ENCODE peak calls at places on chromosomes 2 and 18, in four cellular contexts. J is K562, T is GM12878, L is HL-60. Z is an unnamed sample.

GRCh38 chr2:234496835-234497591 is at the start of gene ARL4C:
- DNase-seq in J (peak), T (no peak), L (peak), Z (peak)

GRCh38 chr2:232927041-232927792 is 57.2 kb downstream of the SNORC start:
- DNase-seq in J (no peak), T (no peak), L (no peak), Z (peak)

GRCh38 chr2:170157025-170157684 is 20.8 kb upstream of the MYO3B start:
- DNase-seq in J (no peak), T (no peak), L (no peak), Z (no peak)

GRCh38 chr2:226906439-226906796 is 70.6 kb downstream of the RHBDD1 start:
- DNase-seq in J (no peak), T (peak), L (no peak), Z (no peak)

GRCh38 chr2:64622443-64623231 is 31.1 kb downstream of the SERTAD2 start:
- DNase-seq in J (no peak), T (no peak), L (no peak), Z (no peak)

GRCh38 chr2:190720276-190720675 is 71.4 kb downstream of the NAB1 start:
- DNase-seq in J (no peak), T (no peak), L (no peak), Z (no peak)

GRCh38 chr2:218569661-218570500 is 1.2 kb downstream of the CNOT9 start:
- DNase-seq in J (peak), T (no peak), L (peak), Z (no peak)

GRCh38 chr18:22219568-22220355 is 50.4 kb downstream of the GATA6 start:
- DNase-seq in J (no peak), T (no peak), L (no peak), Z (no peak)

GRCh38 chr2:225895126-225895525 is 495.6 kb downstream of the NYAP2 start:
- DNase-seq in J (no peak), T (no peak), L (no peak), Z (no peak)

GRCh38 chr2:11669454-11670291 is at the start of gene NTSR2:
- DNase-seq in J (no peak), T (no peak), L (no peak), Z (no peak)

GRCh38 chr2:229174794-229175529 is 96.1 kb downstream of the PID1 start:
- DNase-seq in J (no peak), T (no peak), L (no peak), Z (no peak)

GRCh38 chr18:12840382-12840781 is 43.7 kb downstream of the PTPN2 start:
- DNase-seq in J (no peak), T (no peak), L (no peak), Z (no peak)

GRCh38 chr2:119494163-119494790 is 30.0 kb downstream of the SCTR start:
- DNase-seq in J (no peak), T (no peak), L (no peak), Z (no peak)

GRCh38 chr2:218020966-218021535 is 18.3 kb upstream of the TNS1 start:
- DNase-seq in J (no peak), T (no peak), L (no peak), Z (no peak)

GRCh38 chr18:13580351-13580750 is 146.0 kb downstream of the FAM210A start:
- DNase-seq in J (no peak), T (no peak), L (no peak), Z (no peak)

GRCh38 chr2:121530210-121530562 is 494 bp upstream of the RNU4ATAC start:
- DNase-seq in J (peak), T (peak), L (no peak), Z (peak)

GRCh38 chr18:23170137-23170536 is 34.9 kb downstream of the CABLES1 start:
- DNase-seq in J (no peak), T (no peak), L (no peak), Z (no peak)

GRCh38 chr18:73684651-73685050 is 463.0 kb downstream of the FBXO15 start:
- DNase-seq in J (no peak), T (no peak), L (no peak), Z (no peak)

GRCh38 chr2:133788391-133788790 is 220.1 kb upstream of the NCKAP5 start:
- DNase-seq in J (no peak), T (no peak), L (no peak), Z (no peak)

GRCh38 chr18:9575558-9575957 is 38.8 kb downstream of the PPP4R1 start:
- DNase-seq in J (peak), T (no peak), L (no peak), Z (no peak)

GRCh38 chr2:126776701-126777619 is 121.0 kb downstream of the GYPC start:
- DNase-seq in J (peak), T (peak), L (peak), Z (peak)

DNA sequence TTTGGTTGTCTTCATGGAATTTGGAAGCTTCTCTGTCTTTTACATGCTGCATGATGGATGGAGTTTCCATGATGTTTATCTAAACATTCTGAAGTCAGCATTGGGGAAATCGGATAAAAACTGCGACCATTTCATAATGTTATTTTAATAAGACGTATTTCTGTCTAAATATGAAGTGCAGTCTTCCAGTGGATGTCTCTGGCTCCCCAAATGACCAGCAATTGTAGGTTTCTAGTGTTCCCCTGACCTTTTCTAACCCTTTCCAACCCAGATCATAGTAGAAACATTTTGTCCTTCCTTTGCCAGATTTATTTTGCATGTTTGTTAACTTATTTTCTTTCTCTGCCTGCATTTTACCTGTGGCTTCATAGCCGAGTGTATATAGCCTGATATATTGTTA is 559.3 kb downstream of the ADCYAP1 start:
- DNase-seq in J (no peak), T (no peak), L (no peak), Z (no peak)
- TF ChIP-seq SPI1 in J (no peak), T (no peak), L (no peak), Z (no peak)

DNA sequence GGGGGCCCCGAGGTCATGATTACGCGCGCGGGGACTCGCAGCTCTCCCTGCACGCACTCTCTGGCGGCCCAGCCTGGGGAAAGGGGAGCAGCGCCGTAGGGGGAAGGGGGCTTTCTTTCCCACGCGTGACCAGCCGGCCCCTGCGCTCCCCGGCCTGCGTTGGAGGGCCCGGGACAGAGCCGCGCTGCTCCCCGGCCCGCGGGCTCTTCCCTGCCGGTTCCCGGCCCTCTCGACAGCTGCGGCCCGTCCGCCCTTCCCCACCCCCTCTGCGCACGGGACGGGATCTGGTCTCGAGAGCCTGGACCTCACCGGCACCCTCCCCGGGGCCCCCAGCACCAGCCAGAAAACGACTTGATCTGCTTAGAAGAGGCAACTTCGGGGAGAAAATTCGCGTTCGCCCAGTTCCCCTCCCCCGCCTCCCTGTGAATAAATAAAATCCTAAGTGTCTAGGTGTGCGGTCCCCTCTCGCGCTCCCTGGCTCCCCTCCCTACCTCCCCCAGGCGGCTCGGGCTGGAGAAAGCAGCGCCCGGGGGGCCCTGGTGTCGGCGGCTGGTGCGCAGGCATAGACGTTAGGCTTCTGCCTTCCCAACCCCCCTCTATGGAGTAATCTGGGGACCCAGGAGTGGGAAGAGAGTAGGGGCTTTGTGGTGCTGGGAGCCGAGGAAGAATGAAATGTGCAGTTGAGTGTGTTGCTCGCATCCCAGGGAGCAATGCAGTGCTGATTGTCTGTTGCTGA is 793 bp upstream of the FIGN start:
- DNase-seq in J (no peak), T (no peak), L (no peak), Z (peak)
- TF ChIP-seq SPI1 in J (no peak), T (no peak), L (no peak), Z (no peak)

GRCh38 chr2:168538534-168538933 is 82.5 kb downstream of the CERS6 start:
- DNase-seq in J (no peak), T (no peak), L (no peak), Z (no peak)

GRCh38 chr2:168545439-168546082 is 89.5 kb downstream of the CERS6 start:
- DNase-seq in J (no peak), T (no peak), L (peak), Z (no peak)

GRCh38 chr2:168539945-168540344 is 83.9 kb downstream of the CERS6 start:
- DNase-seq in J (no peak), T (no peak), L (no peak), Z (no peak)

GRCh38 chr2:168543037-168543436 is 87.0 kb downstream of the CERS6 start:
- DNase-seq in J (no peak), T (no peak), L (no peak), Z (no peak)

DNA sequence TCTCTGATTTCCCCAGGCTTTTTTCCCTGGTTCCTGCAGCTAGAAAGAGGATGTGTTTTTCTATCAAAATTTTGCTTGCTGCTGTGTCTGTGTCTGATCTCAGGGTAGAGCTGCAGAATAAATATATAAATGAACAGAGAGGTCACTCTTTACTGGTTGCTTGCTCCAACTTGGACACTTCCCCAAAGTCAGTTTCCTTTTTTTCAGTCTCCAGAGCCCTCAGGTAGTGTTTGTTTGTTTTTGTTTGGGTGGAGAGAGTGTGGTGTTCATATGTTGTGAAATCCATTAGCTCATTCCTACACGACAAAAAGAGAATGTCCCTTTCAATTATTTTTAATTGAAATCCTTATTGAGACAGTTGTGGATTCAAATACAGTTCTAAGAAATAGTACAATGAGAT is 85.8 kb downstream of the CERS6 start:
- DNase-seq in J (no peak), T (no peak), L (no peak), Z (no peak)
- TF ChIP-seq SPI1 in J (peak), T (no peak), L (peak), Z (no peak)

GRCh38 chr2:157592983-157593382 is 35.7 kb downstream of the ACVR1C start:
- DNase-seq in J (no peak), T (no peak), L (no peak), Z (no peak)
- TF ChIP-seq SPI1 in J (no peak), T (no peak), L (no peak), Z (no peak)

DNA sequence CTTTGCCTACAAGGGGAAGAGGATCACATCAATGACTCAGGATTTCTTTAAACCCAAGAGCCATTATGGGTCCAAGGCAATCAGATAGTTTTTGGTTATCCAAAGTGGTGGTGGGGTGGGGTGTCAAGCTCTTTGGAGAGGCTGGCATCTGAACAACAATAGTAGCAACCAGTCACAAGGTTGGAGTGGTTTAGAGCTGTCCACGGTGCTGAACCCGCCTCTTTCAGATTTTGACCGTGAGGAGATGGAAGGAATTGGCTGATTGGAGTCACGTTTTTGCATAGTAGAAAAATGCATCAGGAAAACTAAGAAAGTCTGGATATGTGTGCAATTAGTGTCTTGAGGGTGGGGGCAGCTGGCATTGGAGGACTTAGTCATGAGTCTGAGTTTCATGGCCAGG is 159.9 kb downstream of the LOXHD1 start:
- DNase-seq in J (peak), T (no peak), L (peak), Z (no peak)
- TF ChIP-seq SPI1 in J (no peak), T (no peak), L (no peak), Z (no peak)

Z was measured in GM12891.